ENCODE peak calls at places on chromosomes 1 and 21, in four cellular contexts. N, H, O and V are unnamed samples.

GRCh38 chr1:202632241-202632640 is 78.0 kb downstream of the SYT2 start:
- DNase-seq in O (no peak), H (no peak), N (no peak), V (no peak)

GRCh38 chr1:25700626-25701025 is 84.0 kb downstream of the MAN1C1 start:
- DNase-seq in N (peak), H (peak), O (no peak), V (no peak)

GRCh38 chr1:191886977-191887376 is 271.3 kb upstream of the RGS18 start:
- DNase-seq in N (no peak), O (no peak), H (no peak), V (no peak)

GRCh38 chr1:152582647-152583046 is 2.3 kb upstream of the LCE3D start:
- DNase-seq in O (no peak), N (no peak), H (no peak), V (no peak)

GRCh38 chr1:172450524-172450885 is 6.6 kb upstream of the PIGC start:
- DNase-seq in O (no peak), N (no peak), H (no peak), V (peak)

GRCh38 chr1:218383681-218384080 is 38.5 kb downstream of the TGFB2 start:
- DNase-seq in O (no peak), H (no peak), N (no peak), V (no peak)

GRCh38 chr1:222283147-222283768 is 264.6 kb downstream of the HHIPL2 start:
- DNase-seq in H (no peak), O (no peak), N (no peak), V (no peak)

GRCh38 chr21:27653481-27653880 is 686.6 kb upstream of the ADAMTS5 start:
- DNase-seq in N (no peak), O (no peak), H (no peak), V (no peak)

GRCh38 chr1:246785536-246786111 is 61.4 kb downstream of the SCCPDH start:
- DNase-seq in O (no peak), N (no peak), H (no peak), V (no peak)

GRCh38 chr1:162310337-162310736 is 66.3 kb downstream of the SPATA46 start:
- DNase-seq in H (no peak), O (no peak), N (no peak), V (no peak)

GRCh38 chr1:59029768-59030167 is 245.9 kb upstream of the JUN start:
- DNase-seq in H (no peak), N (no peak), O (no peak), V (no peak)

GRCh38 chr1:21639594-21640041 is 29.5 kb downstream of the RAP1GAP start:
- DNase-seq in H (peak), N (no peak), O (no peak), V (no peak)

GRCh38 chr1:181714428-181714827 is 231.1 kb downstream of the CACNA1E start:
- DNase-seq in H (no peak), N (no peak), O (no peak), V (no peak)

GRCh38 chr1:25695991-25696330 is 79.4 kb downstream of the MAN1C1 start:
- DNase-seq in O (no peak), H (no peak), N (no peak), V (no peak)

GRCh38 chr1:247131236-247131635 is 27.1 kb upstream of the ZNF669 start:
- DNase-seq in N (no peak), O (no peak), H (no peak), V (no peak)

GRCh38 chr1:20496241-20496661 is 10.2 kb upstream of the CAMK2N1 start:
- DNase-seq in H (no peak), O (no peak), N (no peak), V (peak)

GRCh38 chr1:19113362-19114092 is 96.5 kb downstream of the UBR4 start:
- DNase-seq in O (no peak), N (no peak), H (peak), V (peak)

GRCh38 chr1:177211231-177211630 is 40.5 kb downstream of the BRINP2 start:
- DNase-seq in O (no peak), N (no peak), H (no peak), V (no peak)

GRCh38 chr1:64895500-64895899 is 70.8 kb downstream of the JAK1 start:
- DNase-seq in O (peak), N (no peak), H (no peak), V (no peak)

GRCh38 chr1:20402585-20403422 is 83.2 kb downstream of the CAMK2N1 start:
- DNase-seq in H (no peak), O (no peak), N (no peak), V (no peak)

GRCh38 chr1:31263408-31263807 is 23.7 kb upstream of the NKAIN1 start:
- DNase-seq in O (no peak), H (no peak), N (no peak), V (no peak)

GRCh38 chr1:28915036-28915895 is 897 bp downstream of the EPB41 start:
- DNase-seq in O (no peak), H (no peak), N (peak), V (peak)

GRCh38 chr1:246566808-246567154 is 525 bp downstream of the CNST start:
- DNase-seq in H (peak), O (no peak), N (no peak), V (no peak)

GRCh38 chr1:22711591-22712501 is 1.2 kb downstream of the EPHB2 start:
- DNase-seq in H (no peak), N (peak), O (no peak), V (no peak)

GRCh38 chr1:84849312-84849711 is 43.7 kb downstream of the LPAR3 start:
- DNase-seq in H (no peak), N (no peak), O (no peak), V (no peak)

GRCh38 chr1:42529724-42530161 is 66.7 kb downstream of the CCDC30 start:
- DNase-seq in O (no peak), N (no peak), H (no peak), V (no peak)

GRCh38 chr1:21669287-21670058 is at the start of gene RAP1GAP:
- DNase-seq in O (no peak), N (peak), H (peak), V (peak)

GRCh38 chr1:239914827-239915231 is 176.9 kb upstream of the FMN2 start:
- DNase-seq in N (no peak), H (no peak), O (no peak), V (no peak)

GRCh38 chr1:38615680-38616079 is 243.9 kb downstream of the RRAGC start:
- DNase-seq in N (no peak), O (no peak), H (no peak), V (no peak)

GRCh38 chr1:58249729-58250586 is 296.6 kb downstream of the OMA1 start:
- DNase-seq in H (peak), N (peak), O (no peak), V (peak)

GRCh38 chr1:155976062-155976912 is 2.1 kb downstream of the ARHGEF2 start:
- DNase-seq in N (peak), H (peak), O (no peak), V (no peak)

GRCh38 chr1:28156821-28157220 is 19.7 kb downstream of the PTAFR start:
- DNase-seq in O (no peak), N (no peak), H (no peak), V (no peak)

GRCh38 chr1:20183876-20184275 is 2.0 kb upstream of the UBXN10 start:
- DNase-seq in O (no peak), N (no peak), H (no peak), V (peak)

GRCh38 chr1:220182081-220182480 is 88.1 kb downstream of the IARS2 start:
- DNase-seq in N (no peak), O (no peak), H (no peak), V (no peak)

DNA sequence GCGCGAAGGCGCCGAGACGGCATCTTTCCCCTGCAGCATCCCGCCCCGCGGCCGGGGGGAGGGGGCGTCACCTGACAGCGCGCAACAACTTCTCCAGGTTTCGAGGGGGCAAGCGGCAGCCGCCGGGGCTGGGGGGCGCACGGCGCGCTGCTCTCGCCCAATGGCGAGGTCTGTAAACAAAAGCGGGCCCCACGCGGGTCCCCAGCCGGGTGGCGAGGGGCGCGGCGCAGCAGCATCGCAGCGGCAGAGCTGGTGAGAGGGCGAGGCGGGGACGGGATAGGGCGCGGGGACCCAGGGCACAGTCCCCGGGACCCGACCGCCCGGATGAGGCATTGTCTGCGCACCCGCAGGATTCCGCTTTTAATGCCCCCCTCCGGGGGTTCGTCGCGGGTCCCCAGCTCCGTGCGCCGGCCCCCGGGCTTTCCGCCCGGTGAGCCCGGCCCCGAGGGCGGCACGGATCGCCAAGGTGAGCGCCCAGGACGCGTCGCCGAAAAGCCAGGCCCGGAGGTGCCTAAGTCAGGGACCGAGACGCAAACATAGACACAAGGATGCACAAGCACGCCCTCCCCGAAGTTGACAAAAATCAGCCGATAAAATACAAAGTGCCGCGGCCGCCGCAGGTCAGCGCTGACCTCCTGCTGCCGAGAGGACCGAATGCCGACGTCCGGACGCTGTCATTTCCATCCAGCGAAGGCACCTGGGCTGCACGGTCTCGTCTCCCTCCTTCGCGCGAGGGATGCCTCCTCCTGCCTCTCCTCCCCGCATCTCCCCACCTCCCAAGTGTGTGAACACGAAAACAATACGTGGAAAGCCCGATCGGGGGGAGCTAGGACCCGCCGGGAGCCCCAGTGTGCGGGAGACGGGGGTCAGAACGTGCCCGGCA is 101.3 kb upstream of the SOD1 start:
- DNase-seq in O (no peak), N (peak), H (no peak), V (no peak)
- TF ChIP-seq ETV6 in O (no peak), N (no peak), H (no peak), V (no peak)

DNA sequence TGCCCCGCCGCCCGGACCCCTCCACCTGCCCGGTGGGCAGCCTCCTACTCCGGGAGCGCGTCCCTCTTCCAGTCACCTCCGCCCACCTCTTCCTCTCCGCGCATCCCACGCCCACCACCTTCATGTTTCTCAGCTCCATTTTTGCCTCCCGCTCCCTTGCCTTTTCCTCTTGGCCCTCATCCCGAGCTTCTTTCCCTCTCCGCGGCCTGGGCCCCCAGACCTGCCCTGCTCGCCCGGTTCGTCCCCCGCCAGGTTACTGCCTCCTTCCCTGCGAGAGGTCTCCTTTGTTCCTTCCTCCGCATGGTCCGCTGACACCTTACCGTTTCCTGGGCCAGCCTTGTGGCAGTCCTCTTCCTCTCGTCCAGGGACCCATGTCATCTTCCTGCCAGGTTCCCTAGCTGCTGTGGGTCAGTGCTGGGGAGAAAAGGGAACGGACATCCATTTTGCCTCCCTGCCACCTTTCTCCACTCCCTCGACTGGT is 573 bp downstream of the QSOX1 start:
- DNase-seq in N (peak), O (no peak), H (no peak), V (no peak)
- TF ChIP-seq CBFB in N (no peak), O (no peak), H (no peak), V (no peak)

DNA sequence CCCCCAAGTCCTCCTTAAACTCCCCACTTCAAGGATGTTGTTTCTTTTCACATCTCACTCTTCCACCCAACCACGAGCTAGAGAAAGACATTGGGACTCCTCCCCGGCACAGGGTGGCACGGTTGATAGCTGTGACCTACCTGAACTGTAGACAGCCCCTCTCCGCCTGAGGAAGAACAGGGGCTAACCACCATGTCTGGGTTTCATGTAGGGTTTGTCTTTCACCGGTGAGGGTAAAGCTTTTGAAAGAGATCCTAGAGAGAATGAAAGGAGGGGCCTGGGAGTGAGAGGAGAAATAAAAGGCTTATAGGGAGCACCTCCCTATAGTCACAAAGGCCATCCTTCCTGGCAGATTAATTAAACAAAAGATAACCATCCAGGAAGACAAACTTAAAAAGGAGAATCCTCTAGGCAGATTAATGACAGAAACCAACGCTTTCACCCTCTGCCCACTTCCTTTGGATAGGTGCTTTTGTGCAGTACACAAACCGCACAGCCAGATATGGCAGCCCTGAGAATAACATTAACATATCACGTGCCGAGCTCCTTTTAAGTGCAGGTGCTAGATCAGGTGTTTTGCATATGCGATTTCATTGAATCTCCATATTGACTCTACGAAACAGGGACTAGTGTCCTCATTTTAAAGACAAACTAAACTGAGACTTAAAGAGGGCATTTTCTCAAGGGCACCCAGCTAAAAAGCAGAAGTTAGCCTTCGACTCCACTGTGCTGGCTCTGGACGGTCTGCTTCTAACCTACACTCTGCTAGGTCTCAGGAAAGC is 178.0 kb upstream of the RUNX1 start:
- DNase-seq in N (no peak), H (no peak), O (peak), V (no peak)
- TF ChIP-seq ETV6 in N (no peak), H (no peak), O (no peak), V (no peak)

DNA sequence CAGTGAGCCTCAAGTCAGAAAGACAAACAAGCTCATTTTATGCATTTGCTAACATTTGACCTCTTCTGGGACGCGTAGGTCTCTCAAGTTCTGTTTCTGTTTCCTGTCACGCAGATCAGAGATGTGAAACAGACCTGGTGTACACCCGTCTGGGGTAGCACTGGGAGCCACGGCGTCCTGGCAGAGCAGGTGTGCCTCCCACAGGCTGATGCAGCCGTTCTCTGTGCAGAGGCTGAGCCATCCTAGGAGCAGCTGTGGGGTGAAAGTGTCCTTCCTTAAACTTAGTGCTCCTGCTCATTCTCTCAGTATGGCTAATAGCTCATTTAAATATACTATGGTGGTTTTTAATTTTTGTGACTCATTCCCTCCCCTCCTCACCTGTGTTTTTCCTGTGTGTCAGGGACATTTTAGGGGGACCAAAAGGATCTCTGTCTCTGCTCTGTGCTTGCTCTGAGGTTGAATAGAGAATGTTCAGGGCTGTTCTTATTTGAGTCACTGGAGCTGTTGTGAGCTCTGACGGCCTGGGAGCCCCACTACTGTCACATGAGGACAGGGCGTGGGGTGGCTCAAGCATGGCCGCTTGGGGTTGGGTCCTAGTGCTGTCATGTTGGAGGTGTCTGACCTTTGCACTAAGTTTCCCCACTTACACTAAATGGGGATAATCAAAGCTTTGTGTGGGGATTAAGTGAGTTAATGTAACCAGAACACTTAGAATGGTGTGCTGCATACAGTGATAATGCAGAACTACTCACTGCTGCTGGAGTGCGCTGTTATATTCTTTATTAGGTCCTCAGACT is 43.0 kb downstream of the GALNT2 start:
- DNase-seq in O (peak), N (no peak), H (no peak), V (peak)
- TF ChIP-seq CBFB in O (peak), N (no peak), H (no peak), V (no peak)

GRCh38 chr1:66438062-66438970 is 95.6 kb upstream of the SGIP1 start:
- DNase-seq in O (no peak), N (no peak), H (no peak), V (no peak)
- TF ChIP-seq ETV6 in O (no peak), N (no peak), H (no peak), V (no peak)

DNA sequence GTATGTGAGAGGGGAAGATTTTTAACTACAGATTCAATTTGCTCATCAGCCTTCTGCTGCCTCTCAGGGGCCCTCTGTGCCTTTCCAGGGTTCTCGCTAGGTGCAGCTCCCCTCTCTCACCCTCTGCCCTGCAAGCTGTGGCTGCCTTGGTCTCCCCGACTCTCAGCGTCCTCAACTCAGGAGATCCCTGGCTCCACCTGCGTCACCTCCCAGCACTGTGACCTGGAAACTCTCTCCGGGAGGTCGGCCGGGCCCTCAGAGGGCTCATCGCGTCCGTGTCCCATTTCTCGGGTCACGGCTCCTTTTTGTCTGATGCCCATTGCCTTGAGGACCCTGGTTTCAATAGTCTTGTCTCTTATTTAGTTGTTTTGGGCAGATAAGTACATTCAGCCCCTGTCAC is 63.5 kb upstream of the ADARB1 start:
- DNase-seq in N (peak), O (no peak), H (no peak), V (no peak)
- TF ChIP-seq CBFB in N (no peak), O (no peak), H (no peak), V (no peak)

GRCh38 chr1:241847540-241847795 is 536 bp upstream of the EXO1 start:
- DNase-seq in H (no peak), N (no peak), O (no peak), V (no peak)
- TF ChIP-seq ETV6 in H (no peak), N (no peak), O (no peak), V (no peak)

GRCh38 chr1:174682419-174683008 is 234.8 kb downstream of the GPR52 start:
- DNase-seq in O (no peak), N (no peak), H (no peak), V (peak)
- TF ChIP-seq CBFB in O (no peak), N (no peak), H (no peak), V (no peak)

DNA sequence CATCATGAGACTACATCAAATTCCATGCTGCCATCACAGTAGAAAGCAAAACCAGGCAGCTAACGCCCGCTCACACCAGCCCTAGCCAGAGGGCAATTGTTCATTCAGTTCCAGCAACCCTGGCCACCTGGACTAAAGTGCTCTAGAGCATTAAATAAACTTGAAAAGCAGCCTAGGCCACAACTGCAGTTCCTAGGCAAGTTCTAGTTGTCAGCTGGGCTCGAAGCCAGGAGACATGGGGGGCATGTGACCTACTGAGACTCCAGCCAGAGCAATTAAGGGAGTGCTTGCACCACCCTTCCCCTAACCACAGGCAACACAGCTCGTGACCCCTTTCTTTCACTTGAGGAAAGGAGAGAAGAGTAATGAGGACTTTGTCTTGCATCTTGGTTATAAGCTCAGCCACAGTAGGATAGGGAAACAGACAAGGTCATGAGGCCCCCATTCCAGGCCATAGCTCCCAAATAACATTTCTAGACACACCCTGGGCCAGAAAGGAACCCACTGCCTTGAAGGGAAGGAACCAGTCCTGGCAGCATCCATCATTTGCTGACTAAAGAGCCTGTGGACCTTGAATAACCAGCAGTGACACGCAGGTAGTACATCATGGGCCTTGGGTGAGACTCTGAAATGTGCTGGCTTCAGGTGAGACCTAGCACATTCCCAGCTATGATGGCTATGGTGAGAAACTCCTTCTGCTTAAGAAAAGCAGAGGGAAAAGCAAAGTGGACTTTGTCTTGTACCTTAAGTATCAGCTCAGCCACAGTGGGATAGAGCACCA is 77.0 kb downstream of the ZZZ3 start:
- DNase-seq in N (no peak), O (no peak), H (no peak), V (no peak)
- TF ChIP-seq ETV6 in N (no peak), O (no peak), H (no peak), V (no peak)